ENCODE peak calls at places on chromosome 21, in ten cellular contexts. K is amniotic stem cell, J is LHCN-M2, T is GM12864, Q is EL, G is RPMI8226, N is mucosa of gallbladder, X is lung microvascular endothelial cell, I is T47D, W is A549. S is an unnamed sample.

GRCh38 chr21:15841856-15842564 is 112.2 kb downstream of the USP25 start:
- DNase-seq in K (peak; percentile 53), J (peak; percentile 67), T (no peak), Q (peak; percentile 81), G (peak; percentile 10), N (no peak), X (peak; percentile 76), I (no peak), W (no peak), S (peak; percentile 88)

GRCh38 chr21:44450999-44451398 is 4.3 kb upstream of the LRRC3 start:
- DNase-seq in K (no peak), J (no peak), T (no peak), Q (no peak), G (no peak), N (no peak), X (no peak), I (no peak), W (no peak), S (no peak)

GRCh38 chr21:42061195-42061865 is 9.8 kb upstream of the UMODL1 start:
- DNase-seq in K (no peak), J (no peak), T (peak; percentile 92), Q (no peak), G (peak; percentile 96), N (no peak), X (no peak), I (no peak), W (no peak), S (no peak)

GRCh38 chr21:46226920-46227599 is 1.5 kb downstream of the LSS start:
- DNase-seq in K (peak; percentile 9), J (no peak), T (no peak), Q (peak; percentile 50), G (peak; percentile 38), N (no peak), X (peak; percentile 28), I (no peak), W (no peak), S (peak; percentile 40)

GRCh38 chr21:23853796-23854379 is 1753.4 kb downstream of the MRPL39 start:
- DNase-seq in K (peak; percentile 7), J (no peak), T (no peak), Q (no peak), G (peak; percentile 31), N (peak; percentile 16), X (no peak), I (peak; percentile 36), W (peak; percentile 1), S (peak; percentile 32)

GRCh38 chr21:46119565-46120271 is 21.8 kb downstream of the COL6A2 start:
- DNase-seq in K (no peak), J (no peak), T (no peak), Q (no peak), G (no peak), N (no peak), X (no peak), I (no peak), W (no peak), S (no peak)

GRCh38 chr21:29078884-29079765 is 5.7 kb upstream of the CCT8 start:
- DNase-seq in K (no peak), J (peak; percentile 29), T (peak; percentile 59), Q (no peak), G (peak; percentile 91), N (peak; percentile 57), X (peak; percentile 29), I (no peak), W (no peak), S (peak; percentile 34)

GRCh38 chr21:28900481-28900880 is 92.2 kb downstream of the LTN1 start:
- DNase-seq in K (no peak), J (no peak), T (no peak), Q (no peak), G (no peak), N (no peak), X (no peak), I (no peak), W (no peak), S (no peak)

GRCh38 chr21:33229776-33230517 is at the start of gene IFNAR2:
- DNase-seq in K (no peak), J (peak; percentile 40), T (no peak), Q (peak; percentile 73), G (peak; percentile 82), N (peak; percentile 76), X (peak; percentile 69), I (peak; percentile 79), W (peak; percentile 47), S (peak; percentile 90)

GRCh38 chr21:16085436-16085835 is 355.7 kb downstream of the USP25 start:
- DNase-seq in K (no peak), J (peak; percentile 76), T (no peak), Q (peak; percentile 38), G (no peak), N (no peak), X (no peak), I (no peak), W (no peak), S (no peak)

GRCh38 chr21:44376606-44377005 is 23.2 kb downstream of the TRPM2 start:
- DNase-seq in K (no peak), J (no peak), T (no peak), Q (no peak), G (no peak), N (no peak), X (no peak), I (no peak), W (no peak), S (no peak)

GRCh38 chr21:31781737-31782136 is 49.8 kb upstream of the SCAF4 start:
- DNase-seq in K (no peak), J (peak; percentile 64), T (no peak), Q (peak; percentile 41), G (peak; percentile 71), N (peak; percentile 26), X (peak; percentile 25), I (no peak), W (peak; percentile 4), S (peak; percentile 46)

GRCh38 chr21:42109473-42109872 is 38.4 kb downstream of the UMODL1 start:
- DNase-seq in K (no peak), J (no peak), T (no peak), Q (no peak), G (no peak), N (no peak), X (no peak), I (no peak), W (no peak), S (no peak)

GRCh38 chr21:43290529-43291346 is 121.9 kb downstream of the CRYAA start:
- DNase-seq in K (no peak), J (no peak), T (no peak), Q (no peak), G (peak; percentile 82), N (no peak), X (no peak), I (no peak), W (no peak), S (no peak)

GRCh38 chr21:31479714-31480113 is 135.7 kb upstream of the TIAM1 start:
- DNase-seq in K (no peak), J (no peak), T (no peak), Q (no peak), G (no peak), N (no peak), X (no peak), I (no peak), W (no peak), S (no peak)

GRCh38 chr21:41687633-41688032 is 79.2 kb downstream of the RIPK4 start:
- DNase-seq in K (no peak), J (no peak), T (no peak), Q (no peak), G (no peak), N (no peak), X (no peak), I (no peak), W (no peak), S (no peak)

GRCh38 chr21:36945496-36946138 is 20.9 kb downstream of the HLCS start:
- DNase-seq in K (no peak), J (no peak), T (no peak), Q (no peak), G (no peak), N (no peak), X (no peak), I (no peak), W (no peak), S (peak; percentile 21)

GRCh38 chr21:26801524-26801923 is 43.7 kb downstream of the ADAMTS1 start:
- DNase-seq in K (peak; percentile 23), J (peak; percentile 63), T (no peak), Q (peak; percentile 56), G (no peak), N (no peak), X (no peak), I (no peak), W (no peak), S (no peak)

GRCh38 chr21:42923553-42924432 is 1.6 kb downstream of the ERVH48-1 start:
- DNase-seq in K (peak; percentile 73), J (peak; percentile 87), T (peak; percentile 84), Q (peak; percentile 94), G (peak; percentile 91), N (peak; percentile 77), X (peak; percentile 81), I (peak; percentile 79), W (peak; percentile 83), S (peak; percentile 90)

GRCh38 chr21:33232640-33233039 is 2.9 kb downstream of the IFNAR2 start:
- DNase-seq in K (no peak), J (no peak), T (no peak), Q (no peak), G (no peak), N (no peak), X (no peak), I (no peak), W (no peak), S (no peak)

GRCh38 chr21:14657241-14658008 is 111.3 kb upstream of the SAMSN1 start:
- DNase-seq in K (no peak), J (no peak), T (no peak), Q (no peak), G (no peak), N (no peak), X (no peak), I (no peak), W (no peak), S (no peak)

GRCh38 chr21:31530918-31531705 is 128.4 kb upstream of the SOD1 start:
- DNase-seq in K (no peak), J (no peak), T (no peak), Q (no peak), G (peak; percentile 9), N (no peak), X (no peak), I (no peak), W (no peak), S (peak; percentile 60)

GRCh38 chr21:35147439-35147838 is 98.3 kb upstream of the RUNX1 start:
- DNase-seq in K (no peak), J (no peak), T (no peak), Q (no peak), G (no peak), N (no peak), X (no peak), I (no peak), W (no peak), S (peak; percentile 66)

GRCh38 chr21:43884012-43884860 is 19.2 kb downstream of the AGPAT3 start:
- DNase-seq in K (no peak), J (no peak), T (no peak), Q (no peak), G (peak; percentile 34), N (peak; percentile 78), X (no peak), I (peak; percentile 35), W (peak; percentile 20), S (peak; percentile 54)

GRCh38 chr21:33755354-33755753 is 113.1 kb downstream of the ITSN1 start:
- DNase-seq in K (no peak), J (no peak), T (no peak), Q (no peak), G (no peak), N (no peak), X (no peak), I (no peak), W (no peak), S (no peak)

GRCh38 chr21:15514073-15514946 is 215.5 kb upstream of the USP25 start:
- DNase-seq in K (no peak), J (no peak), T (peak; percentile 39), Q (no peak), G (peak; percentile 19), N (peak; percentile 21), X (no peak), I (no peak), W (no peak), S (no peak)